ENCODE peak calls at places on chromosomes 1 and 21, in seven cellular contexts. N is heart left ventricle; V is CD8-positive, alpha-beta T cell; P is mucosa of descending colon; H is aorta; X is lung; F is right cardiac atrium. U is an unnamed sample.

GRCh38 chr1:73674945-73675561 is 522.9 kb downstream of the LRRIQ3 start:
- DNase-seq in N (no peak), X (no peak), H (no peak), P (no peak), V (no peak), F (no peak), U (no peak)

GRCh38 chr1:226424228-226425003 is 16.5 kb upstream of the PARP1 start:
- DNase-seq in V (no peak), P (no peak), N (no peak), X (no peak), F (no peak), H (no peak), U (no peak)

GRCh38 chr1:70140894-70141293 is 64.5 kb downstream of the LRRC40 start:
- DNase-seq in P (no peak), H (no peak), F (no peak), X (no peak), V (no peak), N (no peak), U (no peak)

GRCh38 chr1:20250346-20250989 is 40.2 kb upstream of the VWA5B1 start:
- DNase-seq in V (no peak), P (peak; percentile 84), F (peak; percentile 34), N (no peak), H (no peak), X (no peak), U (peak; percentile 34)

GRCh38 chr1:19448491-19449439 is 36.6 kb downstream of the CAPZB start:
- DNase-seq in X (peak; percentile 53), F (peak; percentile 69), H (peak; percentile 88), P (no peak), N (peak; percentile 65), V (no peak), U (peak; percentile 84)

GRCh38 chr1:84259989-84260388 is 41.5 kb upstream of the SAMD13 start:
- DNase-seq in F (no peak), H (no peak), N (no peak), V (no peak), P (no peak), X (no peak), U (no peak)

GRCh38 chr1:67723620-67724019 is 38.6 kb downstream of the GADD45A start:
- DNase-seq in F (no peak), N (no peak), H (no peak), P (no peak), X (no peak), V (no peak), U (no peak)

GRCh38 chr1:164842891-164843290 is 283.9 kb downstream of the PBX1 start:
- DNase-seq in N (no peak), X (no peak), F (no peak), H (no peak), V (no peak), P (no peak), U (no peak)

GRCh38 chr1:12555411-12556367 is 62.3 kb downstream of the DHRS3 start:
- DNase-seq in V (no peak), P (peak; percentile 37), N (no peak), F (no peak), X (no peak), H (no peak), U (no peak)

GRCh38 chr1:78892251-78892650 is 114.3 kb downstream of the ADGRL4 start:
- DNase-seq in P (no peak), F (no peak), N (no peak), H (no peak), V (no peak), X (no peak), U (no peak)

GRCh38 chr1:193211539-193211938 is 25.1 kb upstream of the B3GALT2 start:
- DNase-seq in X (no peak), P (no peak), N (no peak), V (no peak), F (no peak), H (no peak), U (no peak)

GRCh38 chr1:97364086-97364485 is 556.7 kb downstream of the DPYD start:
- DNase-seq in X (no peak), N (no peak), H (no peak), V (no peak), P (no peak), F (no peak), U (no peak)

GRCh38 chr21:45408271-45408791 is 3.4 kb downstream of the COL18A1 start:
- DNase-seq in V (no peak), X (no peak), P (peak; percentile 12), N (no peak), H (peak; percentile 36), F (peak; percentile 13), U (peak; percentile 71)

GRCh38 chr21:45410865-45411809 is 6.2 kb downstream of the COL18A1 start:
- DNase-seq in F (peak; percentile 83), X (no peak), V (no peak), N (peak; percentile 74), H (peak; percentile 45), P (peak; percentile 53), U (peak; percentile 75)

GRCh38 chr21:45410151-45410864 is 5.3 kb downstream of the COL18A1 start:
- DNase-seq in P (peak; percentile 48), V (no peak), F (peak; percentile 43), N (no peak), H (peak; percentile 46), X (no peak), U (peak; percentile 70)

GRCh38 chr21:45408811-45409261 is 3.9 kb downstream of the COL18A1 start:
- DNase-seq in F (peak; percentile 16), H (peak; percentile 35), V (no peak), P (peak; percentile 31), N (no peak), X (no peak), U (peak; percentile 80)

GRCh38 chr21:45409466-45410150 is 4.6 kb downstream of the COL18A1 start:
- DNase-seq in P (peak; percentile 48), X (no peak), H (peak; percentile 65), V (no peak), N (no peak), F (peak; percentile 47), U (peak; percentile 81)
- H3K4me3 ChIP-seq in P (no peak overlapping the region), X (no peak overlapping the region), H (no peak overlapping the region), V (no peak overlapping the region), N (no peak overlapping the region), F (no peak overlapping the region), U (peak overlapping the region; percentile 32)

GRCh38 chr1:158334601-158335292 is 3.4 kb upstream of the CD1B start:
- DNase-seq in X (no peak), N (no peak), F (no peak), P (no peak), V (no peak), H (no peak), U (no peak)
- H3K4me3 ChIP-seq in X (no peak overlapping the region), N (no peak overlapping the region), F (no peak overlapping the region), P (no peak overlapping the region), V (no peak overlapping the region), H (no peak overlapping the region), U (no peak overlapping the region)

DNA sequence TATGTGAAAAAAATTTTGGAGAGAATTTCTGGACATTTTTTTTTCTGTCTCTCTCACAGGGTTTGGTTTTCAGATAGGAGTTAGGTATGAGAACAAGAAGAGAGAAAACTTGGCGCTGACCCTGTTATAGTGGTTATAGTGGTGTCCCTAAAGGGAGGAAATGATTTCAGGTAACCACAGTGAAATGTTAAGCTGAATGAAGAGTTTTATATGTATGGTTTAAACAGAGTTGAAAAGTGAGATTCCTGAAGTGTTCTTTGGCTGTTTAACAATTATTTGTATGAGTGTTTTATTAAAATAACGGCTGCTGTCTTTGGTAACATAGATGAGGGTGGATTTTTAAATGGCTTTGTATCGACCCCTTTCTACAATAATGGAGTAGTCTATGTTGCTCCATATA is 6.3 kb downstream of the RBM15 start:
- DNase-seq in P (no peak), N (no peak), F (no peak), H (no peak), V (no peak), X (no peak), U (no peak)
- H3K4me3 ChIP-seq in P (no peak overlapping the region), N (no peak overlapping the region), F (no peak overlapping the region), H (no peak overlapping the region), V (no peak overlapping the region), X (no peak overlapping the region), U (no peak overlapping the region)

DNA sequence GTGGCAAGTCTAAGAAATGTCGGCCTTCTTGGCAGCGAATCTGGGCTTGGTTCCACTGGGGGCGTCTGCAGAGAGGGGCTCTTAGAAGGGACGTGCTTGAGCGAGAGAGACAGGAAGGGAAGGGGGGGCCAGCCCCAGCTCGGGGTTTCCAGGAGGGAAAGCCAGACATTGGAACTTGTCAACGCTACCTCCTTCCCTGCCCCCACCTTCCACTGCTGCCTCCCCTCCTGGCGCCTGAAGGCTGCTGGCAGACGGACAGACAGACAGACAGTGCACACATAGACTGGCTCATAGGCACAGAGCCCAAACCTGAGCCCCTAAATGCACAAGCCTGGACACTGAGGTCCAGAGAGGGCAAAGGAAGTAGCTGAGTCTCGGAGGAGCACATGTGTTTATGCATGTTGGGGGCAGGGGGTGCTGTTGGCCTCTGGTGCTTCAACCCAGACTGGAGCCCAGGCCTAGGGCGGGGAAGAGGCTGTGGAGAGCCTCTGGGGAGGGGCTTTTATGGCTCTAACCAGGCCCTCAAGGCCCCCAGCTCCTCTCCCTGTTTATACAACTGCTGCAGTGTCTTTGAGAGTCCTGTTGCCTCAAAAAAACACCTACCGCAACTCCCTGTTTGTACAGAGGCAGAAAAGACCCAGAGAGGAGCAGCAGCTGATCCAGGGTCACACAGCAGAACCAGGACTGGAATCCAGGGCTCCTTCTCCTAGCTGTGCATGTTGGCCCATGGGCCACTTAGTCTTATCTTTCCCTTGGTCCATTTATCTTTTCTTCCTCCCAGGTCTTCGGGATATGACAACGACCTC is 33.1 kb upstream of the WASF2 start:
- DNase-seq in H (peak; percentile 61), N (peak; percentile 58), V (peak; percentile 77), F (peak; percentile 51), X (no peak), P (no peak), U (no peak)
- H3K4me3 ChIP-seq in H (no peak overlapping the region), N (no peak overlapping the region), V (peak overlapping the region; percentile 75), F (no peak overlapping the region), X (no peak overlapping the region), P (no peak overlapping the region), U (no peak overlapping the region)

GRCh38 chr1:6099787-6100765 is 54.4 kb downstream of the KCNAB2 start:
- DNase-seq in N (no peak), H (peak; percentile 54), X (no peak), V (no peak), F (no peak), P (peak; percentile 54), U (peak; percentile 73)

GRCh38 chr1:6100801-6101783 is 55.4 kb downstream of the KCNAB2 start:
- DNase-seq in H (peak; percentile 34), P (peak; percentile 38), X (no peak), N (no peak), V (no peak), F (no peak), U (peak; percentile 48)

GRCh38 chr1:6103111-6103853 is 57.6 kb downstream of the KCNAB2 start:
- DNase-seq in V (no peak), N (no peak), F (no peak), P (peak; percentile 41), H (peak; percentile 35), X (no peak), U (peak; percentile 69)

GRCh38 chr1:6102227-6102845 is 56.6 kb downstream of the KCNAB2 start:
- DNase-seq in N (no peak), P (peak; percentile 35), F (no peak), H (peak; percentile 44), X (no peak), V (no peak), U (peak; percentile 58)

GRCh38 chr1:6101826-6102225 is 56.1 kb downstream of the KCNAB2 start:
- DNase-seq in H (peak; percentile 30), F (no peak), P (peak; percentile 42), N (no peak), X (no peak), V (no peak), U (peak; percentile 45)
- H3K4me3 ChIP-seq in H (no peak overlapping the region), F (no peak overlapping the region), P (no peak overlapping the region), N (no peak overlapping the region), X (no peak overlapping the region), V (no peak overlapping the region), U (no peak overlapping the region)

GRCh38 chr1:204416589-204417230 is 5.1 kb upstream of the PPP1R15B start:
- DNase-seq in V (no peak), N (no peak), P (no peak), X (no peak), F (no peak), H (no peak), U (no peak)
- H3K4me3 ChIP-seq in V (no peak overlapping the region), N (peak overlapping the region; percentile 5), P (no peak overlapping the region), X (no peak overlapping the region), F (peak overlapping the region; percentile 2), H (no peak overlapping the region), U (no peak overlapping the region)

U was measured in kidney.